ENCODE peak calls at places on chromosomes 12 and 14, in nine cellular contexts. V is GM06990; S is HCT116; P is HEK293T; K is Right ventricle myocardium superior; U is germinal center; Y is activated CD8-positive, alpha-beta T cell treated with anti-CD3 and anti-CD28 coated beads for 36 hours; A is activated CD4-positive, alpha-beta T cell treated with anti-CD3 and anti-CD28 coated beads, Interleukin-2, amount 50 U/mL, for 1 hour; Z is effector CD4-positive, alpha-beta T cell. T is an unnamed sample.

GRCh38 chr12:1518763-1519516 is 75.4 kb downstream of the FBXL14 start:
- DNase-seq in S (peak), U (no peak), K (no peak), A (no peak), V (no peak), Y (no peak), Z (no peak), P (no peak), T (no peak)

GRCh38 chr12:44774815-44775411 is 101.2 kb downstream of the NELL2 start:
- DNase-seq in P (peak), Y (peak), U (peak), K (peak), A (peak), V (no peak), Z (peak), S (peak), T (peak)

GRCh38 chr14:51807355-51807754 is 53.1 kb upstream of the GNG2 start:
- DNase-seq in Y (no peak), K (no peak), V (no peak), S (no peak), P (no peak), U (no peak), A (no peak), Z (no peak), T (no peak)

GRCh38 chr14:50800032-50800431 is 30.9 kb downstream of the NIN start:
- DNase-seq in K (no peak), S (no peak), U (no peak), Z (no peak), V (no peak), Y (no peak), A (no peak), P (no peak), T (no peak)

GRCh38 chr12:116922194-116922897 is 11.6 kb downstream of the FBXW8 start:
- DNase-seq in K (no peak), A (no peak), Y (no peak), P (no peak), Z (no peak), U (no peak), S (no peak), V (peak), T (no peak)

GRCh38 chr12:94020335-94020734 is 128.0 kb upstream of the PLXNC1 start:
- DNase-seq in V (no peak), P (no peak), A (no peak), Y (no peak), U (no peak), S (no peak), Z (no peak), K (no peak), T (no peak)

GRCh38 chr14:93936245-93936644 is 9.1 kb downstream of the FAM181A start:
- DNase-seq in Y (peak), V (no peak), K (no peak), S (no peak), A (no peak), Z (no peak), P (peak), U (peak), T (no peak)

GRCh38 chr12:68675098-68675842 is 11.5 kb upstream of the NUP107 start:
- DNase-seq in A (peak), Y (peak), V (no peak), K (no peak), P (no peak), Z (peak), U (no peak), S (no peak), T (no peak)

GRCh38 chr12:90112668-90113067 is 404.0 kb upstream of the ATP2B1 start:
- DNase-seq in Y (no peak), V (no peak), S (no peak), U (no peak), A (no peak), Z (no peak), K (no peak), P (no peak), T (no peak)

GRCh38 chr14:38723954-38724353 is 379.1 kb downstream of the SEC23A start:
- DNase-seq in Z (no peak), A (no peak), K (no peak), S (no peak), P (no peak), Y (no peak), V (no peak), U (no peak), T (no peak)

GRCh38 chr12:30847259-30847658 is 79.3 kb upstream of the TSPAN11 start:
- DNase-seq in S (peak), P (no peak), Y (peak), Z (no peak), A (no peak), U (no peak), K (no peak), V (peak), T (no peak)

GRCh38 chr12:22334696-22335290 is at the start of gene ST8SIA1:
- DNase-seq in P (peak), Z (peak), V (no peak), A (peak), Y (peak), K (peak), U (peak), S (no peak), T (peak)

GRCh38 chr14:78448483-78449094 is 278.4 kb downstream of the NRXN3 start:
- DNase-seq in Y (peak), Z (no peak), A (peak), U (peak), V (peak), P (peak), K (peak), S (peak), T (peak)

GRCh38 chr12:131830335-131831020 is 2.3 kb downstream of the MMP17 start:
- DNase-seq in Y (peak), A (no peak), Z (no peak), P (peak), U (peak), V (no peak), S (peak), K (peak), T (no peak)

GRCh38 chr12:62785941-62786559 is 148.9 kb downstream of the PPM1H start:
- DNase-seq in Z (no peak), S (peak), Y (peak), K (no peak), U (no peak), V (no peak), A (no peak), P (no peak), T (no peak)

GRCh38 chr12:127926004-127926403 is 341.0 kb upstream of the TMEM132C start:
- DNase-seq in K (no peak), A (no peak), P (peak), S (no peak), Z (no peak), V (no peak), Y (no peak), U (no peak), T (no peak)

GRCh38 chr12:54082402-54082892 is 28.8 kb downstream of the HOXC4 start:
- DNase-seq in P (peak), A (peak), V (no peak), Y (peak), U (no peak), S (no peak), K (peak), Z (peak), T (no peak)

GRCh38 chr12:29709641-29710040 is 74.1 kb downstream of the TMTC1 start:
- DNase-seq in Y (no peak), U (no peak), K (no peak), V (no peak), P (no peak), Z (no peak), S (no peak), A (no peak), T (no peak)

GRCh38 chr12:52628841-52629240 is 10.5 kb upstream of the KRT73 start:
- DNase-seq in A (no peak), V (no peak), Y (no peak), Z (no peak), P (no peak), S (no peak), K (no peak), U (no peak), T (no peak)

GRCh38 chr12:12938541-12938940 is 13.4 kb downstream of the GPRC5D start:
- DNase-seq in S (no peak), A (no peak), Y (no peak), U (no peak), Z (no peak), K (no peak), P (no peak), V (no peak), T (no peak)

GRCh38 chr12:5661820-5662219 is 229.9 kb downstream of the NTF3 start:
- DNase-seq in V (no peak), K (peak), Y (no peak), Z (no peak), S (no peak), P (no peak), U (no peak), A (no peak), T (no peak)

GRCh38 chr12:20367731-20368652 is at the start of gene PDE3A:
- DNase-seq in P (peak), Y (no peak), K (peak), Z (no peak), A (no peak), U (no peak), S (peak), V (peak), T (no peak)

GRCh38 chr14:33475623-33476022 is 475.3 kb downstream of the EGLN3 start:
- DNase-seq in S (no peak), Y (peak), V (no peak), A (peak), Z (no peak), K (no peak), U (no peak), P (peak), T (no peak)

GRCh38 chr12:132904718-132905328 is 17.4 kb upstream of the CHFR start:
- DNase-seq in S (no peak), P (no peak), U (peak), Y (peak), Z (peak), A (peak), K (peak), V (peak), T (peak)

GRCh38 chr12:31246470-31246850 is 79.5 kb downstream of the SINHCAF start:
- DNase-seq in A (no peak), V (no peak), S (no peak), K (no peak), P (no peak), Y (no peak), U (no peak), Z (no peak), T (no peak)

GRCh38 chr14:24761141-24761540 is 127.2 kb upstream of the GZMB start:
- DNase-seq in Z (no peak), P (no peak), Y (no peak), U (no peak), K (no peak), S (no peak), A (no peak), V (no peak), T (no peak)

GRCh38 chr14:93081875-93082570 is 33.7 kb downstream of the ITPK1 start:
- DNase-seq in S (no peak), V (no peak), Z (no peak), A (no peak), U (no peak), Y (peak), K (no peak), P (no peak), T (peak)

GRCh38 chr12:93959657-93960056 is 188.7 kb upstream of the PLXNC1 start:
- DNase-seq in A (no peak), U (no peak), S (no peak), Z (no peak), Y (no peak), P (no peak), V (no peak), K (no peak), T (no peak)

GRCh38 chr12:124916370-124917134 is 2.1 kb upstream of the UBC start:
- DNase-seq in P (no peak), S (peak), V (no peak), Z (no peak), K (peak), U (no peak), Y (peak), A (no peak), T (no peak)

GRCh38 chr14:22505751-22506710 is 83.0 kb downstream of the DAD1 start:
- DNase-seq in S (no peak), K (no peak), U (no peak), V (peak), Y (no peak), A (no peak), P (no peak), Z (no peak), T (no peak)

GRCh38 chr12:31874961-31875608 is 84.1 kb upstream of the RESF1 start:
- DNase-seq in V (peak), P (no peak), S (no peak), Y (peak), K (peak), U (peak), Z (peak), A (peak), T (no peak)

GRCh38 chr12:67449591-67450052 is 180.5 kb downstream of the CAND1 start:
- DNase-seq in P (no peak), U (peak), V (peak), S (no peak), A (no peak), Y (peak), Z (no peak), K (no peak), T (no peak)